ENCODE peak calls at places on chromosomes 6 and 20, in eight cellular contexts. U is GM12865; E is sigmoid colon; Q is GM23248; D is effector memory CD4-positive, alpha-beta T cell; V is SJSA1; L is brain microvascular endothelial cell; F is GM23338. N is an unnamed sample.

GRCh38 chr20:36850759-36851158 is 25.2 kb upstream of the TLDC2 start:
- DNase-seq in Q (no peak), D (no peak), F (no peak), V (no peak), U (peak), E (no peak), L (no peak), N (no peak)

GRCh38 chr20:38725959-38726848 is 1.9 kb downstream of the SLC32A1 start:
- DNase-seq in U (peak), Q (no peak), V (peak), L (no peak), F (peak), E (no peak), D (no peak), N (no peak)

GRCh38 chr6:28424163-28424562 is 19.1 kb downstream of the ZSCAN23 start:
- DNase-seq in Q (no peak), U (no peak), L (no peak), V (no peak), E (no peak), F (no peak), D (no peak), N (peak)

GRCh38 chr6:57316581-57317059 is 810 bp upstream of the PRIM2 start:
- DNase-seq in Q (peak), D (peak), U (peak), E (peak), L (peak), F (peak), V (peak), N (peak)

GRCh38 chr6:39328066-39328465 is 5.6 kb upstream of the KCNK16 start:
- DNase-seq in L (no peak), D (no peak), F (no peak), E (no peak), U (no peak), V (no peak), Q (no peak), N (no peak)

GRCh38 chr6:24926192-24926591 is 9.6 kb downstream of the RIPOR2 start:
- DNase-seq in E (no peak), L (no peak), D (no peak), F (no peak), V (no peak), U (no peak), Q (no peak), N (no peak)

GRCh38 chr20:23161244-23161875 is 75.2 kb upstream of the CD93 start:
- DNase-seq in L (peak), V (no peak), Q (peak), F (no peak), E (peak), U (peak), D (no peak), N (no peak)

GRCh38 chr20:22578221-22579118 is 5.9 kb downstream of the FOXA2 start:
- DNase-seq in D (no peak), Q (no peak), V (no peak), L (no peak), E (no peak), U (no peak), F (no peak), N (no peak)

GRCh38 chr6:87968435-87969278 is 79.0 kb upstream of the SPACA1 start:
- DNase-seq in F (peak), E (no peak), L (peak), D (no peak), U (peak), V (peak), Q (peak), N (no peak)

GRCh38 chr20:62030834-62031434 is 34.7 kb downstream of the TAF4 start:
- DNase-seq in U (peak), F (no peak), L (no peak), V (no peak), D (no peak), Q (no peak), E (no peak), N (no peak)

GRCh38 chr20:62637521-62638054 is 4.7 kb upstream of the SLCO4A1 start:
- DNase-seq in L (no peak), V (peak), U (no peak), F (no peak), D (no peak), Q (no peak), E (no peak), N (no peak)

GRCh38 chr6:21263531-21264287 is 329.8 kb upstream of the SOX4 start:
- DNase-seq in Q (no peak), L (peak), D (no peak), E (no peak), F (no peak), U (peak), V (no peak), N (no peak)

GRCh38 chr6:94270040-94270689 is 850.8 kb upstream of the EPHA7 start:
- DNase-seq in L (no peak), D (no peak), U (no peak), F (no peak), Q (no peak), V (no peak), E (no peak), N (no peak)

GRCh38 chr6:31834704-31835375 is 7.3 kb downstream of the HSPA1B start:
- DNase-seq in F (peak), V (peak), Q (peak), U (peak), D (peak), E (peak), L (peak), N (peak)

GRCh38 chr6:129959358-129959930 is 58.9 kb upstream of the L3MBTL3 start:
- DNase-seq in F (no peak), Q (no peak), D (no peak), L (no peak), V (no peak), E (no peak), U (no peak), N (no peak)

GRCh38 chr20:37243076-37243936 is 18.3 kb downstream of the GHRH start:
- DNase-seq in D (no peak), Q (no peak), E (no peak), F (peak), V (no peak), U (no peak), L (no peak), N (no peak)

GRCh38 chr6:159714404-159714803 is 12.9 kb upstream of the WTAP start:
- DNase-seq in E (no peak), U (no peak), D (no peak), L (no peak), Q (no peak), V (no peak), F (no peak), N (no peak)

GRCh38 chr6:19478992-19479391 is 358.2 kb upstream of the ID4 start:
- DNase-seq in L (peak), U (no peak), F (no peak), V (no peak), Q (peak), D (no peak), E (no peak), N (no peak)

GRCh38 chr20:43460172-43460829 is 2.6 kb downstream of the SRSF6 start:
- DNase-seq in Q (no peak), U (no peak), F (no peak), V (no peak), E (no peak), L (no peak), D (no peak), N (no peak)

DNA sequence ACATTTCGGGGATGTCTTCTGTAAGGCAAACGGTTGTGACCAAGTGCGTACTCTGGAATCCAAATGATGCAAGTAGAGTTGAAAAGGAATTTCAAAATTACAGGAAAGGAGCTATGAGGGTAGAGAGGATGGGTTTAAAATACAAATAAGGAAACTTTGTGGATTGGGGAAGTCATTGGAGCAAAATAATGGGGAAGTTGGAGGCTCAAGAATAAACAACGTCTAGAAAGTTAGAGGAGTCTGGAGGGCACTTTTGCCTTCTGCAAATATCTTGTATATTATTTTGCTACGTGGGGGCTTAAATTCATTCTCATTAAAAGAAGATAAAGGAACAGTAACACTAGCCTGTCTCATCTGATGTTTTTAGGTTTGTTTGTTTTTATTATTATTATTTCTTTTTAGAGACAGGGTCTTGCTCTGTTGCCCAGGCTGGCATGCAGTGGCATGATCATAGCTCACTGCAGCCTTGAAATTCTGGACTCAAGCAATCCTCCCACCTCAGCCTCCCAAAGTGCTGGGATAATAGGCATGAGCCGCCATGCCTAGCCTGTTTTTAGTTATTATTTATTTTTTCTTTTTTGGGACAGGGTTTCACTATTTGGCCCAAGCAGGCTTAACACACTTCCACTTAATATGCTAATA is 55.0 kb upstream of the TNFAIP3 start:
- DNase-seq in U (no peak), L (no peak), F (no peak), D (no peak), V (no peak), Q (no peak), E (no peak), N (no peak)
- H3K4me3 ChIP-seq in U (peak), L (no peak), F (no peak), D (no peak), V (no peak), Q (peak), E (no peak), N (no peak)

DNA sequence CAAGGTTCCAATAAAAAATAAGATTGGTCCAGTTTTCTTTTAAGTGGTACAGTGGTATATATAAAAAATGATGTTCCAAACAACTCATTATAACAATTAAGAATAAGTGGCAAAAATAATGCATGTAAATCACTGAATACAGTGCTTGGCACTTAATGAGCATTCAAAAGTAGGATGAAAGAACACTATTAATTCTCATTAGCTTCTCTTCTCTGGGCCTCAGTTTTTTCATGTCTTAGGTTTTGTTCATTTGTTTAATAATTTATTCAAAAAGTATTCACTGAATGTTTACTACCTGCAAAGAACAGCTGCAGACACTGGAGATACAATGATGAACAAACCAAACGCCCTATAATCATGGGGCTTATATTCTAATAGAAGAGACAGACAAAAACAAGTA is 21.1 kb downstream of the BCL2L1 start:
- DNase-seq in D (no peak), V (no peak), L (no peak), E (no peak), U (no peak), F (no peak), Q (no peak), N (no peak)
- H3K4me3 ChIP-seq in D (no peak), V (no peak), L (no peak), E (no peak), U (no peak), F (no peak), Q (no peak), N (no peak)

DNA sequence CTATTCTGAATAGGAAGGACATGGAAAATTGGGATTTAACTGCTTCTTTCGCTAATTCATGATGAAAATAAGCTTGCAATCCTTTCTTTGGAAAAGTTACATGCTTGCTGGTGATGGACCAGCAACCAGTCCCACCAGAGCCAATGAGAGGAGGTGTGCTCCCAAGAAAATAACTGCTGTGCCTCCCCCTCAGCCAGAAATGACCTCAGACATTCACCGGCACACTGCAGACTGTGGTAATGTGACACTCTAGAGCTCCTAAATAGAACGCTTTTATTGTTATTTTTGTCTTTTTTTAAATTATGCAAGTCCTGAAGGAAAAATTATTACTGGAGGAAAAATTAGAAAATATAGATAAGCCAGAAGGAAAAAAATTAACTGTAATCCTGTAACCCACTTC is 2.6 kb downstream of the PYGB start:
- DNase-seq in D (no peak), U (no peak), V (no peak), Q (peak), F (no peak), E (no peak), L (no peak), N (no peak)
- H3K4me3 ChIP-seq in D (no peak), U (no peak), V (no peak), Q (peak), F (no peak), E (peak), L (peak), N (no peak)

GRCh38 chr6:36676142-36677058 is 2.1 kb upstream of the CDKN1A start:
- DNase-seq in L (no peak), F (no peak), Q (peak), D (no peak), V (peak), E (no peak), U (peak), N (no peak)
- H3K4me3 ChIP-seq in L (no peak), F (peak), Q (peak), D (no peak), V (no peak), E (no peak), U (peak), N (no peak)

GRCh38 chr6:155141512-155141911 is 122.3 kb upstream of the CLDN20 start:
- DNase-seq in F (no peak), E (no peak), L (no peak), D (no peak), V (no peak), Q (no peak), U (no peak), N (no peak)

GRCh38 chr6:155142902-155143609 is 120.8 kb upstream of the CLDN20 start:
- DNase-seq in Q (peak), D (no peak), L (no peak), V (no peak), F (peak), E (no peak), U (peak), N (peak)

GRCh38 chr6:155142163-155142901 is 121.5 kb upstream of the CLDN20 start:
- DNase-seq in Q (peak), L (no peak), U (no peak), F (no peak), E (no peak), V (no peak), D (no peak), N (no peak)

GRCh38 chr6:155146205-155146604 is 117.6 kb upstream of the CLDN20 start:
- DNase-seq in Q (no peak), F (no peak), L (no peak), V (no peak), E (no peak), D (no peak), U (no peak), N (no peak)

GRCh38 chr6:155143610-155144106 is 120.2 kb upstream of the CLDN20 start:
- DNase-seq in D (no peak), L (no peak), V (no peak), E (no peak), U (no peak), Q (peak), F (peak), N (no peak)
- H3K4me3 ChIP-seq in D (peak), L (no peak), V (peak), E (peak), U (peak), Q (peak), F (peak), N (no peak)

GRCh38 chr6:6686748-6687601 is 98.5 kb downstream of the LY86 start:
- DNase-seq in F (peak), L (peak), D (no peak), E (peak), Q (peak), U (no peak), V (peak), N (no peak)

GRCh38 chr6:6688283-6688682 is 99.8 kb downstream of the LY86 start:
- DNase-seq in E (no peak), F (no peak), U (peak), L (no peak), V (no peak), Q (no peak), D (no peak), N (no peak)

GRCh38 chr6:6685249-6685667 is 96.7 kb downstream of the LY86 start:
- DNase-seq in F (no peak), E (no peak), L (no peak), D (no peak), Q (peak), U (peak), V (no peak), N (no peak)

GRCh38 chr6:6684365-6684833 is 95.9 kb downstream of the LY86 start:
- DNase-seq in E (no peak), U (peak), L (no peak), D (no peak), Q (no peak), F (no peak), V (no peak), N (no peak)

GRCh38 chr6:6686176-6686575 is 97.7 kb downstream of the LY86 start:
- DNase-seq in F (no peak), E (no peak), U (no peak), L (no peak), V (no peak), Q (no peak), D (no peak), N (no peak)
- H3K4me3 ChIP-seq in F (peak), E (no peak), U (no peak), L (no peak), V (no peak), Q (no peak), D (no peak), N (no peak)

N was measured in Jurkat, Clone E6-1.